ENCODE peak calls at places on chromosomes 4 and X, in six cellular contexts. Q is heart left ventricle, D is IMR-90, I is heart right ventricle, Y is coronary artery, V is left lung. O is an unnamed sample.

GRCh38 chr4:38071801-38072567 is 111.8 kb downstream of the PTTG2 start:
- DNase-seq in Q (peak), D (peak), I (no peak), Y (no peak), V (no peak), O (no peak)

GRCh38 chr4:120769227-120769626 is 153.3 kb downstream of the PRDM5 start:
- DNase-seq in Q (no peak), D (peak), I (no peak), Y (no peak), V (no peak), O (peak)

GRCh38 chrX:66728818-66729271 is 90.0 kb upstream of the EDA2R start:
- DNase-seq in Q (peak), D (peak), I (peak), Y (no peak), V (peak), O (peak)

GRCh38 chr4:954211-955020 is 19.0 kb downstream of the DGKQ start:
- DNase-seq in Q (no peak), D (no peak), I (no peak), Y (no peak), V (peak), O (no peak)

GRCh38 chr4:158443731-158444130 is 78.0 kb upstream of the RXFP1 start:
- DNase-seq in Q (no peak), D (no peak), I (no peak), Y (no peak), V (no peak), O (no peak)

GRCh38 chr4:161564230-161564834 is 599.5 kb downstream of the FSTL5 start:
- DNase-seq in Q (no peak), D (peak), I (no peak), Y (no peak), V (no peak), O (no peak)

GRCh38 chrX:152872522-152872921 is 25.3 kb upstream of the ZNF185 start:
- DNase-seq in Q (no peak), D (no peak), I (no peak), Y (no peak), V (no peak), O (no peak)

GRCh38 chrX:15204130-15204751 is 65.6 kb downstream of the ASB9 start:
- DNase-seq in Q (no peak), D (no peak), I (no peak), Y (no peak), V (no peak), O (no peak)

GRCh38 chr4:139619644-139620043 is 46.0 kb upstream of the MGST2 start:
- DNase-seq in Q (no peak), D (no peak), I (no peak), Y (no peak), V (no peak), O (no peak)

GRCh38 chr4:105587851-105588250 is 35.4 kb downstream of the ARHGEF38 start:
- DNase-seq in Q (no peak), D (no peak), I (no peak), Y (no peak), V (no peak), O (no peak)

GRCh38 chr4:64899563-64899962 is 490.3 kb upstream of the TECRL start:
- DNase-seq in Q (no peak), D (no peak), I (no peak), Y (no peak), V (no peak), O (no peak)

GRCh38 chrX:16445166-16445752 is 204.7 kb upstream of the S100G start:
- DNase-seq in Q (no peak), D (peak), I (no peak), Y (no peak), V (no peak), O (no peak)

GRCh38 chrX:29941292-29941691 is 274.1 kb upstream of the MAGEB2 start:
- DNase-seq in Q (no peak), D (peak), I (no peak), Y (no peak), V (no peak), O (no peak)

GRCh38 chr4:184470785-184471110 is 3.6 kb downstream of the IRF2 start:
- DNase-seq in Q (no peak), D (no peak), I (no peak), Y (no peak), V (no peak), O (no peak)

GRCh38 chrX:79268788-79269187 is 98.3 kb downstream of the ITM2A start:
- DNase-seq in Q (no peak), D (no peak), I (no peak), Y (no peak), V (no peak), O (no peak)

GRCh38 chr4:152063301-152064235 is 302.8 kb upstream of the GATB start:
- DNase-seq in Q (no peak), D (no peak), I (no peak), Y (no peak), V (no peak), O (no peak)

GRCh38 chrX:23799469-23800065 is 16.6 kb downstream of the SAT1 start:
- DNase-seq in Q (no peak), D (peak), I (no peak), Y (no peak), V (no peak), O (no peak)

GRCh38 chr4:752196-752861 is 46.7 kb downstream of the PCGF3 start:
- DNase-seq in Q (no peak), D (peak), I (no peak), Y (no peak), V (no peak), O (no peak)

GRCh38 chr4:175536852-175537453 is 275.1 kb downstream of the GPM6A start:
- DNase-seq in Q (no peak), D (peak), I (no peak), Y (no peak), V (no peak), O (peak)

GRCh38 chrX:17635231-17635630 is 102.1 kb upstream of the SCML1 start:
- DNase-seq in Q (no peak), D (peak), I (no peak), Y (no peak), V (no peak), O (no peak)

GRCh38 chrX:46260502-46260901 is 284.7 kb downstream of the ZNF674 start:
- DNase-seq in Q (no peak), D (no peak), I (no peak), Y (no peak), V (no peak), O (no peak)

GRCh38 chr4:15001248-15001824 is 945 bp upstream of the CPEB2 start:
- DNase-seq in Q (peak), D (peak), I (peak), Y (peak), V (peak), O (peak)

GRCh38 chr4:151865744-151866143 is 104.9 kb upstream of the GATB start:
- DNase-seq in Q (no peak), D (no peak), I (no peak), Y (no peak), V (no peak), O (no peak)

GRCh38 chr4:109957227-109957626 is 44.5 kb downstream of the EGF start:
- DNase-seq in Q (no peak), D (no peak), I (no peak), Y (no peak), V (no peak), O (no peak)

GRCh38 chr4:146520894-146521542 is 722 bp downstream of the SLC10A7 start:
- DNase-seq in Q (no peak), D (peak), I (peak), Y (no peak), V (peak), O (no peak)

DNA sequence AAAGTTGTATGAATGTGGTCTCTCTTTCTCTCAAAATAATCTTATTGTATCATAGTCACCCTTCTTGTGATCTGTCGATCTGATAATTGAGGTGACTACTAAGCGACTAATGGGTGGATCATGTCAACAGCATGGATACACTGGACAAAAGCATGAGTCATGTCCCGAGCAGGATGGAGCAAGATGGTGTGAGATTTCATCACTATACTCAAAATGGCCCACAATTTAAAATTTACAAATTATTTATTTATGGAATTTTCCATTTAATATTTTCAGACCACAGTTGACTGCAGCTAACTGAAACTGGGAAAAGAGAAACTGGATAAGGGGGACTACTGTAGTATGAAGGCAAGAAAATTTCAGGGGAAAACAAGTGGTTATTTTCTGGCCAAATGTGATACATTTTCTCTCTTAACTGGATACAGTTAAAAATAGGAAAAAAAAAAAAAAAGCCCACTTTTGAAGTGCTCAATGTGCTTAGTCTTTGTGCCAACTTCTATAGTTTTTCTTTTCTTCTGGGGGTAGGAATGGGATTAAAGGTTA is 25.3 kb downstream of the FAM241A start:
- DNase-seq in Q (no peak), D (peak), I (no peak), Y (no peak), V (no peak), O (peak)
- H3K27ac ChIP-seq in Q (no peak), D (no peak), I (no peak), Y (no peak), V (no peak), O (no peak)

DNA sequence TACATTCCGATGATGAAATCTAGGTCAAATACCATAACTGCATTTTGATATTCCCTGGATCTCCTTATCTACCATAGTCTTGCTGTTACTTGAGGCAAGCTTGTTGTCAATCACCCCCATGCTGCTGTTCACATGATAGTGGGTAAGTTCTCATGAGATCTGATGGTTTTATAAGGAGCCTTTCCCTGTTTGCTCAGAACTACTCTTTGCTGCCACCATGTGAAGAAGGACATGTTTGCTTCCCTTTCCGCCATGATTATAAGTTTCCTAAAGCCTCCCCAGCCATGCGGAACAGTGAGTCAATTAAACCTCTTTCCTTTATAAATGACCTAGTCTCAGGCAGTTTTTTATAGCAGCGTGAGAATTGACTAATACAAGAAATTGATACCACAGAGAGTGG is 432.0 kb downstream of the GLUD2 start:
- DNase-seq in Q (no peak), D (no peak), I (no peak), Y (no peak), V (no peak), O (no peak)
- TF ChIP-seq CTCF in Q (no peak), D (no peak), I (no peak), Y (no peak), V (no peak), O (no peak)

GRCh38 chr4:76546282-76547166 is 111.5 kb downstream of the SHROOM3 start:
- DNase-seq in Q (no peak), D (peak), I (no peak), Y (no peak), V (peak), O (peak)
- H3K4me3 ChIP-seq in Q (no peak), D (no peak), I (no peak), Y (no peak), V (no peak), O (no peak)

GRCh38 chr4:24598025-24598424 is 13.7 kb upstream of the DHX15 start:
- DNase-seq in Q (no peak), D (peak), I (no peak), Y (no peak), V (peak), O (no peak)
- H3K27ac ChIP-seq in Q (no peak), D (no peak), I (no peak), Y (no peak), V (peak), O (no peak)

GRCh38 chrX:75038925-75039324 is 113.7 kb upstream of the NEXMIF start:
- DNase-seq in Q (no peak), D (peak), I (no peak), Y (no peak), V (no peak), O (no peak)
- TF ChIP-seq CTCF in Q (peak), D (peak), I (no peak), Y (no peak), V (no peak), O (peak)

DNA sequence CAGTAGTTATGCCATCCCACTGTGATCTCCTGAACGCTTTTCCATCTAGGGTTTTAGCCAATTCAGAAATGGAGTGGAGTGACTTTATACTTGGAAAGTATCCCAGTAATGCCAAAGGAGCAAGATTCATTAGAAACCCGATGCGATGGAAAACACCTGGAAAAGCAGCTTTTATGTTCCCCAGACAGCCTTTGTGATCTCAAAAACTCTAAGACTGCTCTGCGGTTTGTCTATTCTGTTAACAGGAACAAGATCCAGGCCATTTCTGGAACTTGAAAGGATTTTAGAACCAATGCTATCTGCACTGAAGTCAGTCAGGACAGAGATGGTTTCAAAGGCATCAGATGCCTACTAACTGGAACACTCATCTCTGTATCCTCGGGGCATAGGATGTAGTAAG is 145.1 kb downstream of the APBB2 start:
- DNase-seq in Q (no peak), D (peak), I (no peak), Y (no peak), V (no peak), O (no peak)
- H3K4me3 ChIP-seq in Q (no peak), D (no peak), I (no peak), Y (no peak), V (no peak), O (no peak)